ENCODE peak calls at places on chromosomes 3 and 15, in eight cellular contexts. One of them, this sample, is unnamed. For H3K4me1, the result is how much of the 10 kb centered on the place peaks cover.

GRCh38 chr3:99242271-99242670 is 340.8 kb upstream of the DCBLD2 start:
- DNase-seq in fibroblast of lung: peak
- DNase-seq in suprapubic skin: no peak
- DNase-seq in K562: no peak
- DNase-seq in body of pancreas: no peak
- DNase-seq in thoracic aorta: no peak
- DNase-seq in pancreas: no peak
- DNase-seq in osteoblast: no peak
- DNase-seq in this sample: no peak

GRCh38 chr3:129651316-129652202 is 45.1 kb upstream of the PLXND1 start:
- DNase-seq in K562: no peak
- DNase-seq in thoracic aorta: no peak
- DNase-seq in fibroblast of lung: peak
- DNase-seq in pancreas: no peak
- DNase-seq in suprapubic skin: no peak
- DNase-seq in body of pancreas: no peak
- DNase-seq in osteoblast: no peak
- DNase-seq in this sample: no peak

GRCh38 chr15:44713006-44713966 is 2.0 kb downstream of the B2M start:
- DNase-seq in osteoblast: no peak
- DNase-seq in suprapubic skin: no peak
- DNase-seq in thoracic aorta: no peak
- DNase-seq in fibroblast of lung: peak
- DNase-seq in K562: peak
- DNase-seq in body of pancreas: no peak
- DNase-seq in pancreas: no peak
- DNase-seq in this sample: peak

GRCh38 chr15:101445109-101445508 is 44.4 kb downstream of the PCSK6 start:
- DNase-seq in body of pancreas: no peak
- DNase-seq in suprapubic skin: no peak
- DNase-seq in fibroblast of lung: no peak
- DNase-seq in osteoblast: no peak
- DNase-seq in thoracic aorta: no peak
- DNase-seq in K562: no peak
- DNase-seq in pancreas: no peak
- DNase-seq in this sample: no peak

GRCh38 chr15:33956397-33956796 is 11.9 kb upstream of the CHRM5 start:
- DNase-seq in fibroblast of lung: peak
- DNase-seq in K562: peak
- DNase-seq in thoracic aorta: no peak
- DNase-seq in osteoblast: peak
- DNase-seq in suprapubic skin: no peak
- DNase-seq in pancreas: no peak
- DNase-seq in body of pancreas: no peak
- DNase-seq in this sample: no peak

GRCh38 chr15:38069506-38069905 is 135.1 kb downstream of the TMCO5A start:
- DNase-seq in pancreas: no peak
- DNase-seq in K562: no peak
- DNase-seq in fibroblast of lung: peak
- DNase-seq in osteoblast: peak
- DNase-seq in thoracic aorta: peak
- DNase-seq in body of pancreas: no peak
- DNase-seq in suprapubic skin: peak
- DNase-seq in this sample: no peak

GRCh38 chr15:63189955-63190691 is 717 bp downstream of the RAB8B start:
- DNase-seq in fibroblast of lung: no peak
- DNase-seq in body of pancreas: no peak
- DNase-seq in K562: peak
- DNase-seq in osteoblast: no peak
- DNase-seq in suprapubic skin: no peak
- DNase-seq in thoracic aorta: no peak
- DNase-seq in pancreas: no peak
- DNase-seq in this sample: no peak

GRCh38 chr3:148379763-148380162 is 317.9 kb upstream of the AGTR1 start:
- DNase-seq in suprapubic skin: no peak
- DNase-seq in body of pancreas: no peak
- DNase-seq in K562: no peak
- DNase-seq in pancreas: no peak
- DNase-seq in fibroblast of lung: peak
- DNase-seq in osteoblast: no peak
- DNase-seq in thoracic aorta: no peak
- DNase-seq in this sample: no peak

DNA sequence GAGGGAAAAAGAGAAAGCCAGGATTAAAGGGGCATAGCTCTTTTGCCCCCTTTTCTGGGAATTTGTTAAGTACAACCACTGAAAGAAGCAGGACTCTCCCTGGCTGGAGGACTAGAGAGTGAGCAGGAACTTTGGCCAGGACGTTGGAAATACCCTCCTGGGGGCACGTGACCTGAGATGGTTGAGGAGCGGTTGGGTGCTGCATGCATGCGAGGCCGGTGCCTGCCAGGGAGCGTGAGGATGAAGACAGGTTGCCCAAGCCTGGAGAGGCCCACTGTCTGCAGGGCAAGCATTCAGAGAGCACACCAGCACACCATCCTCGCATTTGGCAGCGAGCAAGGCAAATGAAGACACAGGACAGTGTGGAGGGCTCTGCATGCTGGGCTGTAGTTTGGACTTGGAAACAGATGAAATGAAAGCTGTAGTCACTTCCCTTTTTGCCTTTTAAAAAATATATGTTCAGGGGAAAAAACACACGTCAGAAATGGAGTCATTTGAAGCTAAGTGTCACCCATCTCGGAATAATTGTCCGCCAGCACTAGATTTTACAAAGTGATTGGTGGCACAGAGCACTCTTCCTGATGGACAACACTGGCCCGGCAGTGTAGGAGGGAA is 217.6 kb downstream of the SLCO3A1 start:
- DNase-seq in K562: no peak
- DNase-seq in body of pancreas: no peak
- DNase-seq in pancreas: no peak
- DNase-seq in thoracic aorta: no peak
- DNase-seq in suprapubic skin: no peak
- DNase-seq in fibroblast of lung: no peak
- DNase-seq in osteoblast: no peak
- DNase-seq in this sample: no peak
- H3K4me1 ChIP-seq in K562: under half
- H3K4me1 ChIP-seq in body of pancreas: under half
- H3K4me1 ChIP-seq in pancreas: under half
- H3K4me1 ChIP-seq in thoracic aorta: under half
- H3K4me1 ChIP-seq in suprapubic skin: half or more
- H3K4me1 ChIP-seq in fibroblast of lung: under half
- H3K4me1 ChIP-seq in osteoblast: under half
- H3K4me1 ChIP-seq in this sample: under half

DNA sequence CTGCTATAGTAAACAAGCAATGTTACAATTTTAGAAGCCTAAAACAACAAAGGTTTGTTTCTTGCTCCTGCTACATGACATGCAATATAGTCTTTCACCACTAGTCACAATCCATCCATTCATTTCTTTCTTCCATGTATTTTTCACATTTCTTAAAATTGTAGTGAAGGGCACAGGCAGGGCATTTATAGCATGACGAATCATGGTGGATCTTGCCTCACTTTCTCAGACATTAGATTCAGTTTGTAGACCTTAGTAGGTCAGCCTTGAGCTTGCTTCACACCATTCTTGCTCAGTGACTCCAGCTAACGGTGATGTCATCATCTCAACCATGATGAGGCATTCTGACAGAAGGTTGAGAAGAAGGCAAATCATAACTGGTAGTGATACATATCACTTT is 546.8 kb downstream of the TBL1XR1 start:
- DNase-seq in pancreas: no peak
- DNase-seq in osteoblast: no peak
- DNase-seq in fibroblast of lung: peak
- DNase-seq in K562: peak
- DNase-seq in thoracic aorta: no peak
- DNase-seq in body of pancreas: no peak
- DNase-seq in suprapubic skin: no peak
- DNase-seq in this sample: no peak
- TF ChIP-seq CTCF in pancreas: no peak
- TF ChIP-seq CTCF in osteoblast: peak
- TF ChIP-seq CTCF in fibroblast of lung: no peak
- TF ChIP-seq CTCF in K562: peak
- TF ChIP-seq CTCF in thoracic aorta: no peak
- TF ChIP-seq CTCF in body of pancreas: no peak
- TF ChIP-seq CTCF in suprapubic skin: no peak
- TF ChIP-seq CTCF in this sample: no peak

DNA sequence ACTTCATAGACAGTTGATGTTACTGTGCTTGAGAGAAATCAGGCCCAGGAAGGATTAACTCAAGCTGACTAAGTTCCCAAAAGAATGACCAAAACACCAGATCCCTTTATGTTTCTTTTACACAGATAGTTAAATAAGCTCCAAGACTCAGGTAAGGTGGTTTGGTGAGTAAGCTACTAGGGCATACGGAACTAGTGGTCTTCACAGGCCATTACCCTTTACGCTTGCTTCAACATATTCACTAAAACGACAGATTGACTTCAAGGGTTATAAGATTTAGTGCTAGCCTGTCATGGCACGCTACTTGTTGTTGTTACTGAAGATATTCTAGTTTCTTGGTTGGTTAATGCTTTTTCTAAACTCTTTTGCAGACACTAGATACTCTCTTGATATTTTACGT is 369.3 kb downstream of the LPP start:
- DNase-seq in suprapubic skin: no peak
- DNase-seq in body of pancreas: no peak
- DNase-seq in K562: no peak
- DNase-seq in fibroblast of lung: no peak
- DNase-seq in thoracic aorta: no peak
- DNase-seq in osteoblast: no peak
- DNase-seq in pancreas: no peak
- DNase-seq in this sample: no peak
- H3K4me1 ChIP-seq in suprapubic skin: under half
- H3K4me1 ChIP-seq in body of pancreas: under half
- H3K4me1 ChIP-seq in K562: under half
- H3K4me1 ChIP-seq in fibroblast of lung: under half
- H3K4me1 ChIP-seq in thoracic aorta: half or more
- H3K4me1 ChIP-seq in osteoblast: under half
- H3K4me1 ChIP-seq in pancreas: under half
- H3K4me1 ChIP-seq in this sample: under half

DNA sequence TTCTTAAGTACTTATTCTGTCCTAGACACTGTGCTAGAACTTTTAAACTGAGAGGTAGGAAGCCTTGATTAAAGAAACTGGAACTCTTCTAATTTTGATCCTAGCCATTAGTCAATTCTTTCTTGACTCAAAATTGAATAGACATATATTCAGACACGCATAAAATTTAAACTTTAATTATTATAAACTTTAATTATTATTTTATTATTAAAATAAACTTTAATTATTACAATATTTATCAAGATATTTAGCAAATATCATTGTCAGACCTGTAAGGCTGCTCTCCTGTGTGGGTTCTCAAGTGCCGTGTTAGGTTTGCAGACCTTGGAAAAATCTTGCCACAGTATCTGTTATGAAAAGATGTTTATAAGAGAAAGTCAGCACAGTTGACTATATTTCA is 562.9 kb downstream of the MECOM start:
- DNase-seq in osteoblast: no peak
- DNase-seq in body of pancreas: no peak
- DNase-seq in K562: no peak
- DNase-seq in suprapubic skin: no peak
- DNase-seq in thoracic aorta: no peak
- DNase-seq in fibroblast of lung: no peak
- DNase-seq in pancreas: no peak
- DNase-seq in this sample: no peak
- TF ChIP-seq CTCF in osteoblast: no peak
- TF ChIP-seq CTCF in body of pancreas: no peak
- TF ChIP-seq CTCF in K562: no peak
- TF ChIP-seq CTCF in suprapubic skin: no peak
- TF ChIP-seq CTCF in thoracic aorta: no peak
- TF ChIP-seq CTCF in fibroblast of lung: no peak
- TF ChIP-seq CTCF in pancreas: no peak
- TF ChIP-seq CTCF in this sample: no peak

GRCh38 chr3:188336178-188336577 is 182.2 kb downstream of the LPP start:
- DNase-seq in body of pancreas: no peak
- DNase-seq in K562: no peak
- DNase-seq in pancreas: no peak
- DNase-seq in thoracic aorta: no peak
- DNase-seq in osteoblast: no peak
- DNase-seq in fibroblast of lung: no peak
- DNase-seq in suprapubic skin: no peak
- DNase-seq in this sample: no peak

GRCh38 chr3:188337232-188337631 is 183.3 kb downstream of the LPP start:
- DNase-seq in pancreas: no peak
- DNase-seq in body of pancreas: no peak
- DNase-seq in thoracic aorta: no peak
- DNase-seq in osteoblast: no peak
- DNase-seq in K562: no peak
- DNase-seq in suprapubic skin: no peak
- DNase-seq in fibroblast of lung: no peak
- DNase-seq in this sample: no peak

GRCh38 chr3:188338081-188338480 is 184.1 kb downstream of the LPP start:
- DNase-seq in pancreas: no peak
- DNase-seq in thoracic aorta: no peak
- DNase-seq in suprapubic skin: no peak
- DNase-seq in osteoblast: peak
- DNase-seq in body of pancreas: no peak
- DNase-seq in K562: no peak
- DNase-seq in fibroblast of lung: peak
- DNase-seq in this sample: no peak

GRCh38 chr3:188332085-188332484 is 178.1 kb downstream of the LPP start:
- DNase-seq in osteoblast: no peak
- DNase-seq in pancreas: no peak
- DNase-seq in body of pancreas: no peak
- DNase-seq in thoracic aorta: no peak
- DNase-seq in suprapubic skin: no peak
- DNase-seq in fibroblast of lung: no peak
- DNase-seq in K562: no peak
- DNase-seq in this sample: no peak

DNA sequence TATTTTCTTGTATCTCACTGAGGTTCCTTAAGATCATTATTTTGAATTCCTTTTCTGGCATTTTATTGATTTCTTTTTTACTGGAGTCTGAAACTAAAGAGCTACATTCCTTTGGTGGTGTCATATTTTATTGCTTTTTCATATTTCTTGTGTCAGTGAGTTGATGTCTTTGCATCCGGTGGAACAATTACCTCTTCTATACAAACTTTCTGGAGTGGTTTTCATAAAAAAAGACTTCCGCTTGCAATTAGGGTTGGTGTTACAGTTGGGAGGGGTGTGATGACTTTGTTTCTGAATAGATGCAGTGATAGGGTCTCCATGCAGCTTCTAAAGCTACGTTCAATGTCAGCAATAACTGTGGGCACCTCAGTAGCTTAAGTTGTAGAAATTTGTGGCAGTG is 181.7 kb downstream of the LPP start:
- DNase-seq in K562: no peak
- DNase-seq in osteoblast: no peak
- DNase-seq in pancreas: no peak
- DNase-seq in suprapubic skin: no peak
- DNase-seq in thoracic aorta: no peak
- DNase-seq in body of pancreas: no peak
- DNase-seq in fibroblast of lung: no peak
- DNase-seq in this sample: no peak
- H3K4me1 ChIP-seq in K562: under half
- H3K4me1 ChIP-seq in osteoblast: under half
- H3K4me1 ChIP-seq in pancreas: under half
- H3K4me1 ChIP-seq in suprapubic skin: under half
- H3K4me1 ChIP-seq in thoracic aorta: half or more
- H3K4me1 ChIP-seq in body of pancreas: under half
- H3K4me1 ChIP-seq in fibroblast of lung: under half
- H3K4me1 ChIP-seq in this sample: under half